ENCODE peak calls at places on chromosomes 7 and 10, in six cellular contexts. K is HepG2, F is H1, C is K562, V is GM12891, Q is GM12878. S is an unnamed sample.

GRCh38 chr10:44974628-44975431 is 3.8 kb downstream of the DEPP1 start:
- DNase-seq in K (peak; percentile 79), F (peak; percentile 88), C (peak; percentile 90), V (peak; percentile 81), Q (no peak), S (peak; percentile 87)

GRCh38 chr10:103814626-103815370 is 40.6 kb downstream of the SH3PXD2A start:
- DNase-seq in K (no peak), F (no peak), C (no peak), V (no peak), Q (no peak), S (no peak)

GRCh38 chr7:129665013-129665401 is 53.5 kb downstream of the NRF1 start:
- DNase-seq in K (no peak), F (peak; percentile 72), C (no peak), V (no peak), Q (no peak), S (no peak)

GRCh38 chr10:12299222-12299973 is 49.9 kb upstream of the CAMK1D start:
- DNase-seq in K (no peak), F (no peak), C (no peak), V (no peak), Q (no peak), S (no peak)

GRCh38 chr7:30772984-30773383 is 1.8 kb downstream of the MINDY4 start:
- DNase-seq in K (no peak), F (no peak), C (no peak), V (no peak), Q (no peak), S (no peak)

GRCh38 chr7:154770361-154770760 is 232.6 kb downstream of the PAXIP1 start:
- DNase-seq in K (no peak), F (no peak), C (no peak), V (no peak), Q (no peak), S (no peak)

GRCh38 chr7:108454674-108455523 is 1.3 kb downstream of the NRCAM start:
- DNase-seq in K (no peak), F (peak; percentile 78), C (no peak), V (peak; percentile 31), Q (no peak), S (peak; percentile 29)

GRCh38 chr10:125030567-125031197 is 88.8 kb downstream of the ZRANB1 start:
- DNase-seq in K (no peak), F (no peak), C (no peak), V (no peak), Q (no peak), S (no peak)

GRCh38 chr7:84336303-84336702 is 141.7 kb upstream of the SEMA3A start:
- DNase-seq in K (peak; percentile 32), F (no peak), C (no peak), V (peak; percentile 5), Q (peak; percentile 21), S (no peak)

DNA sequence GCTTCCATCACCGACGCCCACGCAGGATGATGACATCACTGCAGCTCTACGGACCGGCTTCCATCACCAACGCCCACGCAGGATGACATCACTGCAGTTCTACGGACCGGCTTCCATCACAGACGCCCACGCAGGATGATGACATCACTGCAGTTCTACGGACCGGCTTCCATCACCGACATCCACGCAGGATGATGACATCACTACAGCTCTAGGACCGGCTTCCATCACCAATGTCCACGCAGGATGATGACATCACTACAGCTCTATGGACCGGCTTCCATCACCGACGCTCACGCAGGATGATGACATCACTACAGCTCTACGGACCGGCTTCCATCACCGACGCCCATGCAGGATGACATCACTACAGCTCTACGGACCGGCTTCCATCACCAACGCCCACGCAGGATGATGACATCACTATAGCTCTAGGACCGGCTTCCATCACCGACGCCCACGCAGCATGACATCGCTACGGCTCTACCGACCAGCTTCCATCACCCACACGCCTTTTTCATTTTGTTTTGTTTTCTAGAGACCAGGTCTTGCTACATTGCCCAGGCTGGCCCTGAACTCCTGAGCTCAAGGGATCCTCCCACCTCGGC is 29.5 kb downstream of the GPER1 start:
- DNase-seq in K (no peak), F (no peak), C (no peak), V (no peak), Q (no peak), S (no peak)
- TF ChIP-seq POLR2AphosphoS5 in K (no peak), F (no peak), C (no peak), V (no peak), Q (no peak), S (no peak)

DNA sequence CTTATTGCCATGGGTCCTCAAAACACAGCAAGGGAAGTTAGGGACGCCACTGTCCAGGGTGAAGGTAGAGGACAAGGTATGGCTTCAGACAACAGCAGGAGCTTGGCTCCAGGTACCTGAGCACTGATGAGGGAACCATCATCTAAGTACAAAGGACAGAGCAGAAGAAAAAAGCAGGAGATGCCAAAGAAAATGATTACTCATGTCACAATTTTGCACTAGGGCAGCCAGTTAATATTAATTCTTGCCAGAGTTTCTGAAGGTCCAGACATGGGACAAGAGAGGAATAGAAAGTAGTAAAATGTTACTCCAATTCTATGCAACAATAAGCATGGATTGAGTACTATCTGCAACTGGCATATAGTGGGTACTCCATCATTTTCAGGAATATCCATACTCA is 14.1 kb downstream of the PTN start:
- DNase-seq in K (no peak), F (no peak), C (no peak), V (no peak), Q (no peak), S (no peak)
- TF ChIP-seq TAF1 in K (no peak), F (no peak), C (no peak), V (no peak), Q (no peak), S (no peak)

DNA sequence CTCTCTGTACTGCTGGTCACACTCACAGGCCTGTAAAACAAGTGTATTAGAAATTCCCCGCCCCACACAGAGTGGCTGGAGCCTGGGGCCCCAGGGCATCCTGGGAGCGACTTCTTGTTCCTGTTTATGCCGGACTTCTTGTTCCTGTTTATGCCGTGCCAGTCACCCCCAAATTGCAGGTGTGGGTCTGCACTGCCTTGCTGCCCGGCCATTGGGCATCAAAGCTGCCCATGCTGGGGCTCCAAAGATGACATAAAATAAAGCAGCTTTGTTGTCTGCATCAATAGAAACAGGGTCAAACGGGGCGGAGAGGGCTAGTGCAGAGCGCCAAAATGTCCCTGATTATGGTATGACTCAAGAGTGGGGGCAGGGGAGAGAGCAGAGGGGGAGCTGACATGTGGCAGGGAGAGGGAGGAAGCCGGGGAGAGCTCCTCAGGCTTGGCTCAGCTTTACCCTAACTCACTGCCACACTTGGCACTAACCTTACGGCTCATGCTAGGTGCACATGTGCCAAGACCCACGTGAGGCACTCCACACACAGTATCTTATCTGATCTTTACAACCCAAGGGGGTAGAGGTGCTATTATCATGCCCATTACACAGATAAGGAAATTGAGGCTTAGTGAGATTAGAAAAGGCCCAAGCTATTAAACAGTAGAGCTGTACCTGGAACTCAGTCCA is 98.4 kb downstream of the PIP4K2A start:
- DNase-seq in K (peak; percentile 72), F (no peak), C (peak; percentile 71), V (no peak), Q (peak; percentile 35), S (no peak)
- TF ChIP-seq POLR2A in K (peak; percentile 20), F (no peak), C (peak; percentile 71), V (no peak), Q (peak; percentile 67), S (peak; percentile 65)

GRCh38 chr7:101939136-101939695 is 121.8 kb downstream of the CUX1 start:
- DNase-seq in K (no peak), F (no peak), C (no peak), V (no peak), Q (no peak), S (no peak)

GRCh38 chr7:101941481-101942383 is 124.3 kb downstream of the CUX1 start:
- DNase-seq in K (no peak), F (no peak), C (no peak), V (no peak), Q (no peak), S (no peak)

GRCh38 chr7:101940151-101940550 is 122.7 kb downstream of the CUX1 start:
- DNase-seq in K (no peak), F (no peak), C (no peak), V (no peak), Q (no peak), S (no peak)

GRCh38 chr7:101942603-101943210 is 125.3 kb downstream of the CUX1 start:
- DNase-seq in K (no peak), F (no peak), C (no peak), V (no peak), Q (no peak), S (no peak)

GRCh38 chr7:101940830-101941229 is 123.4 kb downstream of the CUX1 start:
- DNase-seq in K (no peak), F (peak; percentile 62), C (no peak), V (no peak), Q (no peak), S (no peak)
- TF ChIP-seq POLR2AphosphoS5 in K (no peak), F (no peak), C (no peak), V (no peak), Q (no peak), S (no peak)

DNA sequence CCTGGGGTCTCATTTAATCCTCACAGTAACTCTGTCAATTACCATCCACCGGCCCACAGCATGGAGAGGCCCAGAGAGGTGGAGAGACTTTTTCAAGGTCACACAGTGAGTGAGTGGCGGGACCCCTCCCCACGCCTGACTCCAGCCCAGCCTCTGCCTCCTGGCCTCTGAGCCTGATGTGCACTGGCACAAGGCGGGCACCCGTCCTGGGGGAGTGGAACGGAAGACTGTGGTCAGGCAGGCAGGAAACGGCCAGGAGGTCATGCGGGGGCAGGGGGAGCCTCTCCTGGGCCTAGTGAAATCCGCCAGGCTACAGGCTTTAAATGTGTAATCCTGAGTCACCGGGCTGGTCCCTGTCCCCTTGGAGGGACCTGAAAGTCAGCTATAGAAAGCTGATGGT is 32.2 kb downstream of the ZCCHC24 start:
- DNase-seq in K (no peak), F (no peak), C (peak; percentile 59), V (no peak), Q (no peak), S (no peak)
- TF ChIP-seq TAF1 in K (no peak), F (no peak), C (no peak), V (no peak), Q (no peak), S (no peak)

GRCh38 chr7:105519353-105519752 is 2.7 kb downstream of the PUS7 start:
- DNase-seq in K (no peak), F (no peak), C (no peak), V (no peak), Q (no peak), S (no peak)

GRCh38 chr7:105521027-105521730 is 892 bp downstream of the PUS7 start:
- DNase-seq in K (peak; percentile 67), F (peak; percentile 63), C (no peak), V (peak; percentile 39), Q (no peak), S (peak; percentile 40)

GRCh38 chr7:105524840-105525239 is 2.8 kb upstream of the PUS7 start:
- DNase-seq in K (no peak), F (no peak), C (no peak), V (no peak), Q (no peak), S (no peak)

GRCh38 chr7:105521731-105522458 is at the start of gene PUS7:
- DNase-seq in K (peak; percentile 76), F (peak; percentile 85), C (peak; percentile 99), V (peak; percentile 89), Q (no peak), S (peak; percentile 92)
- TF ChIP-seq POLR2A in K (peak; percentile 98), F (peak; percentile 97), C (peak; percentile 94), V (peak; percentile 65), Q (peak; percentile 84), S (peak; percentile 91)

GRCh38 chr10:56880541-56880940 is 519.5 kb upstream of the ZWINT start:
- DNase-seq in K (no peak), F (no peak), C (no peak), V (no peak), Q (no peak), S (no peak)
- TF ChIP-seq POLR2AphosphoS5 in K (no peak), F (no peak), C (no peak), V (no peak), Q (no peak), S (no peak)

S was measured in GM12892.